ENCODE peak calls at places on chromosome 17, in eight cellular contexts. W, M, E, H, T, P, D and X are unnamed samples.

GRCh38 chr17:43534909-43535308 is 11.2 kb downstream of the ETV4 start:
- DNase-seq in M (no peak), E (no peak), D (no peak), T (no peak), H (no peak), P (no peak), W (no peak), X (no peak)

GRCh38 chr17:32875904-32876413 is 965 bp downstream of the MYO1D start:
- DNase-seq in H (no peak), P (no peak), T (no peak), W (no peak), M (no peak), D (no peak), E (peak; percentile 43), X (no peak)

GRCh38 chr17:81811705-81812570 is 8.0 kb downstream of the GCGR start:
- DNase-seq in D (no peak), H (no peak), T (no peak), E (no peak), W (no peak), M (no peak), P (no peak), X (no peak)

GRCh38 chr17:49596613-49597244 is 21.1 kb downstream of the NXPH3 start:
- DNase-seq in D (no peak), T (no peak), E (no peak), M (no peak), H (no peak), P (no peak), W (no peak), X (no peak)

GRCh38 chr17:79810138-79811027 is 13.5 kb upstream of the CBX8 start:
- DNase-seq in H (no peak), E (peak; percentile 83), M (peak; percentile 94), P (peak; percentile 97), T (peak; percentile 60), W (peak; percentile 95), D (peak; percentile 86), X (no peak)

GRCh38 chr17:47962901-47963300 is 5.2 kb upstream of the PRR15L start:
- DNase-seq in M (no peak), W (no peak), P (no peak), D (no peak), E (no peak), T (no peak), H (no peak), X (no peak)

GRCh38 chr17:3531266-3532101 is 26.1 kb downstream of the TRPV3 start:
- DNase-seq in D (no peak), T (peak; percentile 40), W (no peak), P (no peak), H (no peak), M (no peak), E (no peak), X (no peak)

GRCh38 chr17:74467221-74467951 is 952 bp downstream of the CD300A start:
- DNase-seq in E (no peak), M (peak; percentile 69), P (peak; percentile 37), D (no peak), H (no peak), W (no peak), T (no peak), X (no peak)

GRCh38 chr17:45040459-45040858 is 11.0 kb downstream of the DCAKD start:
- DNase-seq in T (no peak), M (no peak), E (no peak), D (no peak), W (peak; percentile 92), H (no peak), P (peak; percentile 84), X (no peak)

GRCh38 chr17:45020354-45021138 is 30.9 kb downstream of the DCAKD start:
- DNase-seq in P (peak; percentile 81), D (peak; percentile 51), M (no peak), E (peak; percentile 44), H (no peak), T (peak; percentile 36), W (peak; percentile 85), X (peak; percentile 24)

GRCh38 chr17:6473128-6473767 is 29.0 kb downstream of the PIMREG start:
- DNase-seq in W (peak; percentile 98), T (peak; percentile 65), E (peak; percentile 41), P (peak; percentile 87), H (peak; percentile 33), M (peak; percentile 25), D (peak; percentile 82), X (peak; percentile 40)

GRCh38 chr17:82933006-82933310 is 93.1 kb upstream of the ZNF750 start:
- DNase-seq in T (no peak), E (no peak), P (no peak), W (no peak), M (no peak), H (no peak), D (no peak), X (no peak)

GRCh38 chr17:28727727-28728363 is 743 bp upstream of the NEK8 start:
- DNase-seq in D (peak; percentile 76), H (no peak), E (peak; percentile 51), T (peak; percentile 43), W (peak; percentile 98), M (peak; percentile 91), P (peak; percentile 91), X (no peak)

GRCh38 chr17:38761612-38762011 is 9.1 kb downstream of the PSMB3 start:
- DNase-seq in H (no peak), M (no peak), D (peak; percentile 22), P (peak; percentile 71), W (peak; percentile 94), T (no peak), E (no peak), X (no peak)

GRCh38 chr17:45046536-45047125 is 4.8 kb downstream of the DCAKD start:
- DNase-seq in D (no peak), M (no peak), T (no peak), P (no peak), H (no peak), E (peak; percentile 39), W (no peak), X (no peak)

GRCh38 chr17:7284911-7285310 is 3.4 kb downstream of the SLC2A4 start:
- DNase-seq in W (no peak), E (no peak), P (no peak), H (no peak), D (no peak), M (no peak), T (no peak), X (no peak)

GRCh38 chr17:67491009-67491677 is 114.1 kb downstream of the PITPNC1 start:
- DNase-seq in D (peak; percentile 51), H (peak; percentile 93), M (no peak), W (peak; percentile 74), P (peak; percentile 56), E (peak; percentile 98), T (peak; percentile 88), X (peak; percentile 98)

GRCh38 chr17:78717431-78717980 is 64.6 kb downstream of the CYTH1 start:
- DNase-seq in W (peak; percentile 42), H (no peak), M (no peak), E (peak; percentile 45), D (no peak), T (no peak), P (no peak), X (no peak)

GRCh38 chr17:77320501-77321256 is 179.9 kb downstream of the SEC14L1 start:
- DNase-seq in D (no peak), T (no peak), H (no peak), W (peak; percentile 45), E (no peak), M (peak; percentile 84), P (no peak), X (no peak)

GRCh38 chr17:39700148-39700987 is 504 bp downstream of the ERBB2 start:
- DNase-seq in M (no peak), W (peak; percentile 78), E (peak; percentile 25), P (peak; percentile 77), H (no peak), T (no peak), D (no peak), X (no peak)

GRCh38 chr17:52754838-52755237 is 596.3 kb upstream of the CA10 start:
- DNase-seq in P (no peak), H (no peak), W (no peak), D (no peak), T (no peak), M (no peak), E (no peak), X (no peak)

GRCh38 chr17:35088911-35089845 is 25.7 kb upstream of the RFFL start:
- DNase-seq in H (no peak), T (peak; percentile 85), W (peak; percentile 98), M (peak; percentile 91), P (peak; percentile 95), E (peak; percentile 68), D (peak; percentile 91), X (peak; percentile 24)

DNA sequence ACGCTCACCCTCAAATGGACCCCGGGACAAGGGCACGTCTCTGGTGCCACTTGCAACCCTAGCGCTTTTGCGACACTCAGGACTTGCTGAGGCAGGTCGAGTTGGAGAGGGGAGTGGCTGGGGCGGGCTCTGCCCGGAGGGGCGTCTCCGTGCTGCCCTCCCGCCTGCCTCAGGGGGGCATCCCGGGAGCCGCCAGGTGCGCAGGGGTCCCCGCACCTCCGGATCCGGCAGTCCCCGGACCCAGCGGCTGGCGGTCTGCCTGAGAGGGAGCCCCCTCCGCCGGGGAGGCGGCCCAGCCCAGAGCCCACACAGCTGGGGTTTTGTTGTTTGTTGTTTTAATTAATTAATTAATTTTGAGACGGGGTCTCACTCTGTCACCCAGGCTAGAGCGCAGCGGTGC is at the start of gene SLC52A1:
- DNase-seq in D (peak; percentile 52), T (no peak), P (peak; percentile 21), W (peak; percentile 81), H (no peak), M (no peak), E (no peak), X (no peak)
- H3K4me3 ChIP-seq in D (peak within 1 kb of the TSS; percentile 28), T (peak within 1 kb of the TSS; percentile 29), P (peak within 1 kb of the TSS; percentile 33), W (no peak within 1 kb of the TSS), H (peak within 1 kb of the TSS; percentile 13), M (no peak within 1 kb of the TSS), E (no peak within 1 kb of the TSS), X (peak within 1 kb of the TSS; percentile 18)

DNA sequence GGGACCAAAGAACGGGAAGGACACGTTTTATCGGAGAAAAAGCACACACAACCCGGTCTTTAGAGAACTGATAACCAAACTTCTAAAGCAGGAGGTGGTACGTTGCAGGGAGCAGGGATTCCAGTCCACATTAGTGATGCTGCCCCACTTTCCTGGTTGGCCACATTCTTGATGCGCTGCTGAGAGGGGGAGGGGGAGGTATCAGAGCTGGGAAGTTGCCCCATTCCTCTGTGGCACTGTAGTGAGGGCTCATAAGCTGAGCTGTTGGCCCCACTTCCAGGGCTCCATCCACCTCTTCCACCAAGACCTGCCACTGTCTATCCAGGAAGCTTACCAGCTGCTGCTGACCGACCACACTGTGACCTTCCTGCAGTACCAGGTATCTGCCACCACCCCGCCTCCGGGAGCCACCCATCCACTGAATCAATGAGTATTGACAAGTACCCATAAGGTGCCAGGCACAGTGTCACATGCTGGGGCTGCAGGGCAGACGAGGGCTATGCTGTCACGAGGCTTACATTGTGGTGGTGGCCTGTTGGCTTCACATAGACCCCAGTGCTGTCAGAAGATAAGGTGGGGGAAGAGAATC is 1.0 kb downstream of the TSEN54 start:
- DNase-seq in P (peak; percentile 33), M (peak; percentile 46), E (no peak), D (peak; percentile 61), T (no peak), H (no peak), W (peak; percentile 83), X (no peak)
- TF ChIP-seq CTCF in P (peak; percentile 13), M (peak; percentile 7), E (no peak), D (no peak), T (no peak), H (no peak), W (peak; percentile 48), X (no peak)

GRCh38 chr17:58040386-58040785 is 33.3 kb upstream of the SRSF1 start:
- DNase-seq in E (no peak), T (no peak), D (no peak), P (no peak), W (no peak), M (no peak), H (no peak), X (no peak)
- H3K4me3 ChIP-seq in E (no peak overlapping the region), T (no peak overlapping the region), D (no peak overlapping the region), P (no peak overlapping the region), W (no peak overlapping the region), M (no peak overlapping the region), H (no peak overlapping the region), X (no peak overlapping the region)

GRCh38 chr17:57136355-57136754 is 51.3 kb downstream of the AKAP1 start:
- DNase-seq in T (no peak), W (no peak), D (no peak), H (no peak), P (peak; percentile 18), M (no peak), E (no peak), X (no peak)
- TF ChIP-seq CTCF in T (no peak), W (no peak), D (no peak), H (no peak), P (no peak), M (no peak), E (no peak), X (no peak)